ENCODE peak calls at places on chromosomes 3 and 15, in ten cellular contexts. One of them, this sample, is unnamed.

GRCh38 chr3:140922634-140923033 is 19.0 kb upstream of the SLC25A36 start:
- DNase-seq in lung: no peak
- DNase-seq in IMR-90: peak; percentile 49
- DNase-seq in MM.1S: no peak
- DNase-seq in GM23338: peak; percentile 70
- DNase-seq in adrenal gland: no peak
- DNase-seq in mammary epithelial cell: no peak
- DNase-seq in GM23248: peak; percentile 58
- DNase-seq in CD4-positive, alpha-beta memory T cell: no peak
- DNase-seq in CD4-positive, CD25-positive, alpha-beta regulatory T cell: peak; percentile 21
- DNase-seq in this sample: no peak

GRCh38 chr3:66378256-66378655 is 122.6 kb downstream of the LRIG1 start:
- DNase-seq in lung: no peak
- DNase-seq in IMR-90: peak; percentile 26
- DNase-seq in MM.1S: no peak
- DNase-seq in GM23338: peak; percentile 86
- DNase-seq in adrenal gland: no peak
- DNase-seq in mammary epithelial cell: no peak
- DNase-seq in GM23248: peak; percentile 41
- DNase-seq in CD4-positive, alpha-beta memory T cell: peak; percentile 56
- DNase-seq in CD4-positive, CD25-positive, alpha-beta regulatory T cell: peak; percentile 73
- DNase-seq in this sample: peak; percentile 44

GRCh38 chr3:61053781-61054496 is 197.3 kb downstream of the FHIT start:
- DNase-seq in lung: no peak
- DNase-seq in IMR-90: no peak
- DNase-seq in MM.1S: no peak
- DNase-seq in GM23338: no peak
- DNase-seq in adrenal gland: no peak
- DNase-seq in mammary epithelial cell: peak; percentile 63
- DNase-seq in GM23248: no peak
- DNase-seq in CD4-positive, alpha-beta memory T cell: no peak
- DNase-seq in CD4-positive, CD25-positive, alpha-beta regulatory T cell: no peak
- DNase-seq in this sample: no peak

GRCh38 chr3:102089904-102090492 is 240.7 kb downstream of the NFKBIZ start:
- DNase-seq in lung: no peak
- DNase-seq in IMR-90: peak; percentile 98
- DNase-seq in MM.1S: no peak
- DNase-seq in GM23338: no peak
- DNase-seq in adrenal gland: no peak
- DNase-seq in mammary epithelial cell: peak; percentile 52
- DNase-seq in GM23248: peak; percentile 75
- DNase-seq in CD4-positive, alpha-beta memory T cell: no peak
- DNase-seq in CD4-positive, CD25-positive, alpha-beta regulatory T cell: no peak
- DNase-seq in this sample: no peak

GRCh38 chr3:44957986-44958385 is 18.0 kb downstream of the ZDHHC3 start:
- DNase-seq in lung: no peak
- DNase-seq in IMR-90: no peak
- DNase-seq in MM.1S: no peak
- DNase-seq in GM23338: no peak
- DNase-seq in adrenal gland: no peak
- DNase-seq in mammary epithelial cell: no peak
- DNase-seq in GM23248: no peak
- DNase-seq in CD4-positive, alpha-beta memory T cell: no peak
- DNase-seq in CD4-positive, CD25-positive, alpha-beta regulatory T cell: no peak
- DNase-seq in this sample: no peak

GRCh38 chr3:42635111-42635510 is 18.4 kb upstream of the ZBTB47 start:
- DNase-seq in lung: no peak
- DNase-seq in IMR-90: peak; percentile 60
- DNase-seq in MM.1S: no peak
- DNase-seq in GM23338: peak; percentile 28
- DNase-seq in adrenal gland: no peak
- DNase-seq in mammary epithelial cell: peak; percentile 33
- DNase-seq in GM23248: peak; percentile 55
- DNase-seq in CD4-positive, alpha-beta memory T cell: no peak
- DNase-seq in CD4-positive, CD25-positive, alpha-beta regulatory T cell: peak; percentile 25
- DNase-seq in this sample: no peak

GRCh38 chr3:170632780-170633179 is 46.9 kb upstream of the SLC7A14 start:
- DNase-seq in lung: no peak
- DNase-seq in IMR-90: no peak
- DNase-seq in MM.1S: peak; percentile 87
- DNase-seq in GM23338: no peak
- DNase-seq in adrenal gland: no peak
- DNase-seq in mammary epithelial cell: no peak
- DNase-seq in GM23248: peak; percentile 33
- DNase-seq in CD4-positive, alpha-beta memory T cell: no peak
- DNase-seq in CD4-positive, CD25-positive, alpha-beta regulatory T cell: no peak
- DNase-seq in this sample: no peak

GRCh38 chr3:119245778-119246177 is 5.1 kb upstream of the B4GALT4 start:
- DNase-seq in lung: peak; percentile 45
- DNase-seq in IMR-90: no peak
- DNase-seq in MM.1S: no peak
- DNase-seq in GM23338: no peak
- DNase-seq in adrenal gland: peak; percentile 39
- DNase-seq in mammary epithelial cell: no peak
- DNase-seq in GM23248: no peak
- DNase-seq in CD4-positive, alpha-beta memory T cell: no peak
- DNase-seq in CD4-positive, CD25-positive, alpha-beta regulatory T cell: no peak
- DNase-seq in this sample: no peak

GRCh38 chr15:36363335-36363734 is 216.1 kb upstream of the CDIN1 start:
- DNase-seq in lung: no peak
- DNase-seq in IMR-90: peak; percentile 40
- DNase-seq in MM.1S: no peak
- DNase-seq in GM23338: no peak
- DNase-seq in adrenal gland: no peak
- DNase-seq in mammary epithelial cell: peak; percentile 30
- DNase-seq in GM23248: peak; percentile 63
- DNase-seq in CD4-positive, alpha-beta memory T cell: no peak
- DNase-seq in CD4-positive, CD25-positive, alpha-beta regulatory T cell: no peak
- DNase-seq in this sample: no peak

GRCh38 chr3:52244061-52244628 is 1.4 kb upstream of the PPM1M start:
- DNase-seq in lung: peak; percentile 51
- DNase-seq in IMR-90: peak; percentile 43
- DNase-seq in MM.1S: no peak
- DNase-seq in GM23338: no peak
- DNase-seq in adrenal gland: peak; percentile 46
- DNase-seq in mammary epithelial cell: peak; percentile 81
- DNase-seq in GM23248: peak; percentile 85
- DNase-seq in CD4-positive, alpha-beta memory T cell: no peak
- DNase-seq in CD4-positive, CD25-positive, alpha-beta regulatory T cell: no peak
- DNase-seq in this sample: no peak

GRCh38 chr15:80152896-80153876 is at the start of gene FAH:
- DNase-seq in lung: peak; percentile 70
- DNase-seq in IMR-90: peak; percentile 53
- DNase-seq in MM.1S: peak; percentile 72
- DNase-seq in GM23338: peak; percentile 48
- DNase-seq in adrenal gland: peak; percentile 45
- DNase-seq in mammary epithelial cell: peak; percentile 63
- DNase-seq in GM23248: peak; percentile 84
- DNase-seq in CD4-positive, alpha-beta memory T cell: peak; percentile 48
- DNase-seq in CD4-positive, CD25-positive, alpha-beta regulatory T cell: peak; percentile 44
- DNase-seq in this sample: peak; percentile 9

GRCh38 chr3:155230382-155230781 is 63.1 kb downstream of the STRIT1 start:
- DNase-seq in lung: no peak
- DNase-seq in IMR-90: peak; percentile 80
- DNase-seq in MM.1S: no peak
- DNase-seq in GM23338: no peak
- DNase-seq in adrenal gland: no peak
- DNase-seq in mammary epithelial cell: peak; percentile 71
- DNase-seq in GM23248: peak; percentile 92
- DNase-seq in CD4-positive, alpha-beta memory T cell: no peak
- DNase-seq in CD4-positive, CD25-positive, alpha-beta regulatory T cell: no peak
- DNase-seq in this sample: no peak

GRCh38 chr3:158789592-158789991 is 12.3 kb upstream of the MFSD1 start:
- DNase-seq in lung: no peak
- DNase-seq in IMR-90: peak; percentile 81
- DNase-seq in MM.1S: peak; percentile 46
- DNase-seq in GM23338: no peak
- DNase-seq in adrenal gland: peak; percentile 51
- DNase-seq in mammary epithelial cell: peak; percentile 43
- DNase-seq in GM23248: peak; percentile 67
- DNase-seq in CD4-positive, alpha-beta memory T cell: no peak
- DNase-seq in CD4-positive, CD25-positive, alpha-beta regulatory T cell: no peak
- DNase-seq in this sample: no peak

GRCh38 chr15:79678032-79678701 is 218.6 kb downstream of the MTHFS start:
- DNase-seq in lung: no peak
- DNase-seq in IMR-90: no peak
- DNase-seq in MM.1S: no peak
- DNase-seq in GM23338: no peak
- DNase-seq in adrenal gland: no peak
- DNase-seq in mammary epithelial cell: no peak
- DNase-seq in GM23248: no peak
- DNase-seq in CD4-positive, alpha-beta memory T cell: no peak
- DNase-seq in CD4-positive, CD25-positive, alpha-beta regulatory T cell: no peak
- DNase-seq in this sample: no peak

GRCh38 chr3:120772081-120772480 is 29.5 kb downstream of the GTF2E1 start:
- DNase-seq in lung: no peak
- DNase-seq in IMR-90: no peak
- DNase-seq in MM.1S: no peak
- DNase-seq in GM23338: no peak
- DNase-seq in adrenal gland: no peak
- DNase-seq in mammary epithelial cell: no peak
- DNase-seq in GM23248: no peak
- DNase-seq in CD4-positive, alpha-beta memory T cell: no peak
- DNase-seq in CD4-positive, CD25-positive, alpha-beta regulatory T cell: no peak
- DNase-seq in this sample: no peak

GRCh38 chr3:128432898-128433629 is 33.6 kb downstream of the DNAJB8 start:
- DNase-seq in lung: no peak
- DNase-seq in IMR-90: no peak
- DNase-seq in MM.1S: no peak
- DNase-seq in GM23338: peak; percentile 84
- DNase-seq in adrenal gland: no peak
- DNase-seq in mammary epithelial cell: no peak
- DNase-seq in GM23248: peak; percentile 42
- DNase-seq in CD4-positive, alpha-beta memory T cell: no peak
- DNase-seq in CD4-positive, CD25-positive, alpha-beta regulatory T cell: no peak
- DNase-seq in this sample: no peak

DNA sequence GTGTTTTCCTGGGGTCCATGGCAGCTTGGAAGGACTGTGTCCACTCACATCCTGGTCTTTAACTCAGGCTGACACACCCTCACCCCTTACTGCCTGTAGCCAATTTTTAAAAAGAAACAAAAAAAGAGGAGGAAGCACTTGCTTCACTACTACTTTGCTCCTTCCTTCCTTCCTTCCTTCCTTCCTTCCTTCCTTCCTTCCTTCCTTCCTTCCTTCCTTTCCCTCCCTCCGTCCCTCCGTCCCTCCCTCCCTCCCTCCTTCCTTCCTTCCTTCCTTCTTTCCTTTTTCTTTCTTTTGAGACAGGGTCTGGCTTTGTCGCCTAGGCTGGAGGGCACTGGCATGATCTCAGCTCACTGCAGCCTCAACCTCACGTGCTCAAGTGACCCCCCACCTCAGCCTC is 25.5 kb upstream of the AKAP13 start:
- DNase-seq in lung: no peak
- DNase-seq in IMR-90: no peak
- DNase-seq in MM.1S: no peak
- DNase-seq in GM23338: no peak
- DNase-seq in adrenal gland: no peak
- DNase-seq in mammary epithelial cell: no peak
- DNase-seq in GM23248: no peak
- DNase-seq in CD4-positive, alpha-beta memory T cell: no peak
- DNase-seq in CD4-positive, CD25-positive, alpha-beta regulatory T cell: no peak
- DNase-seq in this sample: no peak
- H3K27ac ChIP-seq in lung: peak overlapping the region; percentile 28
- H3K27ac ChIP-seq in IMR-90: no peak overlapping the region
- H3K27ac ChIP-seq in MM.1S: no peak overlapping the region
- H3K27ac ChIP-seq in GM23338: no peak overlapping the region
- H3K27ac ChIP-seq in adrenal gland: no peak overlapping the region
- H3K27ac ChIP-seq in mammary epithelial cell: no peak overlapping the region
- H3K27ac ChIP-seq in GM23248: no peak overlapping the region
- H3K27ac ChIP-seq in CD4-positive, alpha-beta memory T cell: no peak overlapping the region
- H3K27ac ChIP-seq in CD4-positive, CD25-positive, alpha-beta regulatory T cell: no peak overlapping the region
- H3K27ac ChIP-seq in this sample: no peak overlapping the region

GRCh38 chr3:50215529-50215928 is 10.5 kb downstream of the SLC38A3 start:
- DNase-seq in lung: no peak
- DNase-seq in IMR-90: no peak
- DNase-seq in MM.1S: no peak
- DNase-seq in GM23338: no peak
- DNase-seq in adrenal gland: no peak
- DNase-seq in mammary epithelial cell: no peak
- DNase-seq in GM23248: no peak
- DNase-seq in CD4-positive, alpha-beta memory T cell: no peak
- DNase-seq in CD4-positive, CD25-positive, alpha-beta regulatory T cell: no peak
- DNase-seq in this sample: no peak
- H3K4me1 ChIP-seq in lung: no peaks in the 10 kb centered on the region
- H3K4me1 ChIP-seq in IMR-90: peaks cover 2% of the 10 kb centered on the region
- H3K4me1 ChIP-seq in MM.1S: no peaks in the 10 kb centered on the region
- H3K4me1 ChIP-seq in GM23338: no peaks in the 10 kb centered on the region
- H3K4me1 ChIP-seq in adrenal gland: no peaks in the 10 kb centered on the region
- H3K4me1 ChIP-seq in mammary epithelial cell: peaks cover 8% of the 10 kb centered on the region
- H3K4me1 ChIP-seq in GM23248: peaks cover 7% of the 10 kb centered on the region
- H3K4me1 ChIP-seq in CD4-positive, alpha-beta memory T cell: no peaks in the 10 kb centered on the region
- H3K4me1 ChIP-seq in CD4-positive, CD25-positive, alpha-beta regulatory T cell: no peaks in the 10 kb centered on the region
- H3K4me1 ChIP-seq in this sample: no peaks in the 10 kb centered on the region

GRCh38 chr3:12591997-12592715 is 35.3 kb downstream of the MKRN2 start:
- DNase-seq in lung: no peak
- DNase-seq in IMR-90: no peak
- DNase-seq in MM.1S: no peak
- DNase-seq in GM23338: no peak
- DNase-seq in adrenal gland: peak; percentile 60
- DNase-seq in mammary epithelial cell: no peak
- DNase-seq in GM23248: no peak
- DNase-seq in CD4-positive, alpha-beta memory T cell: no peak
- DNase-seq in CD4-positive, CD25-positive, alpha-beta regulatory T cell: no peak
- DNase-seq in this sample: no peak
- H3K36me3 ChIP-seq in lung: peaks cover 36% of the 10 kb centered on the region
- H3K36me3 ChIP-seq in IMR-90: peaks cover 52% of the 10 kb centered on the region
- H3K36me3 ChIP-seq in MM.1S: peaks cover 7% of the 10 kb centered on the region
- H3K36me3 ChIP-seq in GM23338: peaks cover 23% of the 10 kb centered on the region
- H3K36me3 ChIP-seq in adrenal gland: peaks cover 59% of the 10 kb centered on the region
- H3K36me3 ChIP-seq in mammary epithelial cell: peaks cover 25% of the 10 kb centered on the region
- H3K36me3 ChIP-seq in GM23248: peaks cover 34% of the 10 kb centered on the region
- H3K36me3 ChIP-seq in CD4-positive, alpha-beta memory T cell: peaks cover 62% of the 10 kb centered on the region
- H3K36me3 ChIP-seq in CD4-positive, CD25-positive, alpha-beta regulatory T cell: peaks cover 75% of the 10 kb centered on the region
- H3K36me3 ChIP-seq in this sample: peaks cover 56% of the 10 kb centered on the region

GRCh38 chr3:51099794-51100542 is 285.1 kb upstream of the MANF start:
- DNase-seq in lung: peak; percentile 45
- DNase-seq in IMR-90: peak; percentile 47
- DNase-seq in MM.1S: no peak
- DNase-seq in GM23338: peak; percentile 90
- DNase-seq in adrenal gland: peak; percentile 69
- DNase-seq in mammary epithelial cell: peak; percentile 46
- DNase-seq in GM23248: peak; percentile 81
- DNase-seq in CD4-positive, alpha-beta memory T cell: no peak
- DNase-seq in CD4-positive, CD25-positive, alpha-beta regulatory T cell: no peak
- DNase-seq in this sample: no peak

GRCh38 chr3:51106242-51106876 is 278.7 kb upstream of the MANF start:
- DNase-seq in lung: no peak
- DNase-seq in IMR-90: no peak
- DNase-seq in MM.1S: no peak
- DNase-seq in GM23338: no peak
- DNase-seq in adrenal gland: no peak
- DNase-seq in mammary epithelial cell: no peak
- DNase-seq in GM23248: no peak
- DNase-seq in CD4-positive, alpha-beta memory T cell: no peak
- DNase-seq in CD4-positive, CD25-positive, alpha-beta regulatory T cell: no peak
- DNase-seq in this sample: no peak

DNA sequence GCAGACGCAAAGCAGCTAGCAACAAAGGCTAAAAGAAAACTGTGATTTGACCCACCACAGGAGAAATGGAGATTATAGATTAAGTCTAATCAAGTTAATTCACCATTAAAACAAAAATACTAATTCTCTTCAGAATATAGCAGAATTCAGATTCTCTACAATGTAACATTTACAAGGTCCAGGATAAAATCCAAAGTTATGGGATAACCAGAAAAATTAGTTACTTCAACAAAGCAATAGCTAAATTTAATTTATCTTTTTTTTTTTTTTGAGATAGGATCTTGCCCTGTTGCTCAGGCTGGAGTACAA is 284.6 kb upstream of the MANF start:
- DNase-seq in lung: no peak
- DNase-seq in IMR-90: no peak
- DNase-seq in MM.1S: no peak
- DNase-seq in GM23338: no peak
- DNase-seq in adrenal gland: no peak
- DNase-seq in mammary epithelial cell: no peak
- DNase-seq in GM23248: no peak
- DNase-seq in CD4-positive, alpha-beta memory T cell: no peak
- DNase-seq in CD4-positive, CD25-positive, alpha-beta regulatory T cell: no peak
- DNase-seq in this sample: no peak
- H3K27ac ChIP-seq in lung: no peak overlapping the region
- H3K27ac ChIP-seq in IMR-90: no peak overlapping the region
- H3K27ac ChIP-seq in MM.1S: no peak overlapping the region
- H3K27ac ChIP-seq in GM23338: no peak overlapping the region
- H3K27ac ChIP-seq in adrenal gland: no peak overlapping the region
- H3K27ac ChIP-seq in mammary epithelial cell: no peak overlapping the region
- H3K27ac ChIP-seq in GM23248: no peak overlapping the region
- H3K27ac ChIP-seq in CD4-positive, alpha-beta memory T cell: no peak overlapping the region
- H3K27ac ChIP-seq in CD4-positive, CD25-positive, alpha-beta regulatory T cell: no peak overlapping the region
- H3K27ac ChIP-seq in this sample: no peak overlapping the region